ENCODE peak calls at places on chromosomes 4 and X, in five cellular contexts. I is left lung, G is astrocyte of the spinal cord, Z is endodermal cell, Y is bronchial epithelial cell. L is an unnamed sample.

GRCh38 chr4:150464523-150464922 is 117.4 kb upstream of the MAB21L2 start:
- DNase-seq in Z (no peak), G (no peak), I (no peak), Y (no peak), L (no peak)

GRCh38 chr4:186587416-186588018 is 32.1 kb upstream of the MTNR1A start:
- DNase-seq in G (peak; percentile 65), I (peak; percentile 63), Z (peak; percentile 87), Y (peak; percentile 41), L (peak; percentile 58)

GRCh38 chrX:46294234-46294633 is 251.0 kb downstream of the ZNF674 start:
- DNase-seq in Z (no peak), Y (no peak), G (peak; percentile 69), I (no peak), L (peak; percentile 89)

GRCh38 chr4:48681856-48682255 is 98.2 kb downstream of the FRYL start:
- DNase-seq in I (no peak), Y (peak; percentile 71), G (peak; percentile 57), Z (no peak), L (peak; percentile 51)

GRCh38 chrX:78658851-78659744 is at the start of gene RTL3:
- DNase-seq in I (no peak), G (peak; percentile 88), Z (no peak), Y (peak; percentile 12), L (peak; percentile 90)

GRCh38 chr4:157043131-157043530 is 32.8 kb upstream of the GLRB start:
- DNase-seq in Y (peak; percentile 50), I (no peak), Z (peak; percentile 73), G (peak; percentile 56), L (peak; percentile 36)

GRCh38 chrX:45912316-45912715 is 632.9 kb downstream of the ZNF674 start:
- DNase-seq in I (no peak), Z (no peak), Y (no peak), G (no peak), L (no peak)

GRCh38 chr4:24885342-24885741 is 27.5 kb downstream of the CCDC149 start:
- DNase-seq in Y (no peak), G (peak; percentile 10), Z (no peak), I (no peak), L (no peak)

GRCh38 chr4:109332926-109333464 is 30.5 kb upstream of the COL25A1 start:
- DNase-seq in Z (peak; percentile 88), I (no peak), G (no peak), Y (no peak), L (peak; percentile 8)

GRCh38 chrX:40169193-40170086 is 71.7 kb upstream of the BCOR start:
- DNase-seq in Y (peak; percentile 61), Z (peak; percentile 96), I (no peak), G (peak; percentile 81), L (peak; percentile 49)

GRCh38 chrX:100685284-100685996 is 41.4 kb downstream of the SRPX2 start:
- DNase-seq in Z (peak; percentile 88), Y (peak; percentile 64), I (no peak), G (peak; percentile 78), L (peak; percentile 64)

GRCh38 chr4:81807386-81807785 is 335.7 kb upstream of the RASGEF1B start:
- DNase-seq in Y (no peak), I (no peak), Z (no peak), G (no peak), L (no peak)

GRCh38 chr4:80611366-80611765 is 275.8 kb downstream of the CFAP299 start:
- DNase-seq in G (no peak), I (no peak), Y (no peak), Z (no peak), L (no peak)

GRCh38 chrX:80335062-80335830 is 85.0 kb upstream of the TENT5D start:
- DNase-seq in I (peak; percentile 39), Y (no peak), G (no peak), Z (peak; percentile 92), L (peak; percentile 17)

GRCh38 chr4:2441393-2442174 is 22.8 kb downstream of the CFAP99 start:
- DNase-seq in I (peak; percentile 54), G (peak; percentile 64), Y (peak; percentile 46), Z (peak; percentile 96), L (peak; percentile 38)

GRCh38 chr4:66647468-66647867 is 897.8 kb downstream of the CENPC start:
- DNase-seq in Y (peak; percentile 36), Z (no peak), I (no peak), G (no peak), L (no peak)

GRCh38 chrX:144592036-144592435 is 655.3 kb upstream of the SPANXN1 start:
- DNase-seq in Y (no peak), I (no peak), Z (no peak), G (no peak), L (no peak)

GRCh38 chr4:170887396-170887795 is 797.6 kb upstream of the AADAT start:
- DNase-seq in G (no peak), Y (no peak), Z (no peak), I (no peak), L (no peak)

GRCh38 chr4:123452585-123452984 is 56.0 kb downstream of the SPRY1 start:
- DNase-seq in G (peak; percentile 73), I (peak; percentile 76), Z (no peak), Y (peak; percentile 97), L (peak; percentile 68)

GRCh38 chr4:121177238-121178137 is 13.4 kb upstream of the TNIP3 start:
- DNase-seq in I (no peak), Z (peak; percentile 54), G (no peak), Y (no peak), L (no peak)

GRCh38 chr4:147492761-147493160 is 11.9 kb downstream of the EDNRA start:
- DNase-seq in I (no peak), Z (no peak), Y (no peak), G (peak; percentile 82), L (peak; percentile 85)

GRCh38 chr4:680931-681645 is 6.7 kb downstream of the MYL5 start:
- DNase-seq in Z (peak; percentile 87), G (no peak), I (peak; percentile 62), Y (no peak), L (peak; percentile 34)

GRCh38 chr4:40046311-40046980 is 10.2 kb upstream of the N4BP2 start:
- DNase-seq in G (peak; percentile 69), Y (peak; percentile 71), I (peak; percentile 46), Z (no peak), L (peak; percentile 46)

GRCh38 chrX:112642349-112642748 is 37.4 kb downstream of the LHFPL1 start:
- DNase-seq in Z (peak; percentile 88), G (peak; percentile 63), Y (peak; percentile 39), I (no peak), L (peak; percentile 61)

GRCh38 chrX:68826113-68826980 is 2.5 kb upstream of the EFNB1 start:
- DNase-seq in Z (no peak), Y (peak; percentile 52), G (no peak), I (no peak), L (no peak)

GRCh38 chr4:105158837-105159236 is 12.2 kb downstream of the TET2 start:
- DNase-seq in G (no peak), Y (peak; percentile 35), I (peak; percentile 44), Z (peak; percentile 51), L (peak; percentile 42)

GRCh38 chr4:24794916-24795665 is at the start of gene SOD3:
- DNase-seq in Y (peak; percentile 43), G (peak; percentile 79), Z (peak; percentile 93), I (peak; percentile 89), L (peak; percentile 92)

GRCh38 chr4:139611391-139611790 is 54.2 kb upstream of the MGST2 start:
- DNase-seq in Z (no peak), I (no peak), Y (no peak), G (no peak), L (no peak)

GRCh38 chr4:19776021-19776459 is 475.7 kb upstream of the SLIT2 start:
- DNase-seq in I (no peak), G (peak; percentile 94), Z (no peak), Y (peak; percentile 97), L (peak; percentile 69)

GRCh38 chrX:8728932-8729331 is 3.0 kb downstream of the ANOS1 start:
- DNase-seq in Z (no peak), Y (no peak), G (no peak), I (peak; percentile 46), L (no peak)

GRCh38 chrX:8730812-8731578 is 942 bp downstream of the ANOS1 start:
- DNase-seq in Y (no peak), I (no peak), Z (no peak), G (no peak), L (no peak)

GRCh38 chrX:8726031-8726652 is 5.8 kb downstream of the ANOS1 start:
- DNase-seq in G (no peak), I (no peak), Y (peak; percentile 73), Z (peak; percentile 57), L (no peak)

GRCh38 chrX:8731579-8732395 is at the start of gene ANOS1:
- DNase-seq in Y (no peak), I (peak; percentile 80), G (peak; percentile 29), Z (peak; percentile 91), L (no peak)
- H3K4me3 ChIP-seq in Y (peak within 1 kb of the TSS; percentile 43), I (peak within 1 kb of the TSS; percentile 43), G (peak within 1 kb of the TSS; percentile 43), Z (peak within 1 kb of the TSS; percentile 83), L (no peak within 1 kb of the TSS)

DNA sequence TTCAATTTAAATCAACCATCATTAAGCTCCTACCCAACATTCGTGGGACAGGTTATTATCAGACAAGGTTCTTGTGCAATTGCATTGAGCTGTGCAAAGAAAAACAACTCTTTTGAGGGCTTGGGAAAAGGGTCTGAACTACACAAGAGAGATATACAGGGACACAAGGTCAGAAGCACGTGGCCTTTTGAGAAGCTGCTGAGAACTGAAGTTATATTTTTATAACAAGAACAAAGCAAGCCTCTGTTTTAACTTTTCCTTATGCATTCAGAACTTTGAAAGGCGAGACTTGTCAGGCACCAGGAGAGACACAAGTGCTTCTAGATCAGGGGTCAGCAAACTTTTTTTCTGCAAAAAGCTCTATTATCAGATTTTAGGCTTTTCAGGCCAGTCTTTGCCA is 274.8 kb upstream of the VCX start:
- DNase-seq in Z (no peak), Y (no peak), I (no peak), G (no peak), L (no peak)
- TF ChIP-seq CTCF in Z (no peak), Y (no peak), I (no peak), G (no peak), L (no peak)

DNA sequence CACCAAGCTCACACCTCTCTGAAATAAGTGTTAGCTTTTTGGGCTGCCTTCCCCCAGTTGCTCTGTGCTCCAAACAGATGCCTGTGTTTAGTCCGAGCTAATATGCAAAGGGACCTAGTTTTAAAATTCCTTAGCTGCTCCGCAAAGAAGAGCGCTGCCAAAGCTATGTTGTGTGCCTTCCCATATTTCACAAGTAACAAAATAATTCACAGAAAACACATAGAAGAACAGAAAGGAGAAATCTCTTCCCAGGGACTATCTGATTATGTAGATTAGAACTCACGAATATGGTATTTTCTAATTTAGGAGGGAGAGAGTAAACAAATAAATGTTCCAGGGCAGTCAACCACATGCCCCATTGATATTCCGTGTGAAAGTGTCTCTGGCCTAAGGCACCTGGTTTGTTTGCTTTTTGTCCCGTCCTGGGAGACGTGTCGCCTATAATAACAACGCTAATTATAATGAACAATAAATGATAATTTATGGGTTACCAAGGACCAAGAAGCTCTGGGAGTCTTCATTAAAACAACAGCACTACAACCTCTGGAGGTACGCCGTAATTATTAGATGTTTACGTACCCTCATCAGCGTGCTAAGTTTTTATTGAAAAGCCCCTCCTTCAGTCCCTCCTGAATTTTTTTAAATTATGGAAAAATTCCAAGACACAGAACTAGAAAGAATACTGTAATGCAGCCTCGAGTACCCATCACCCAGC is 1.2 kb upstream of the CCNG2 start:
- DNase-seq in I (no peak), Z (no peak), G (no peak), Y (no peak), L (no peak)
- H3K4me3 ChIP-seq in I (peak overlapping the region; percentile 99), Z (peak overlapping the region; percentile 98), G (peak overlapping the region; percentile 94), Y (peak overlapping the region; percentile 31), L (peak overlapping the region; percentile 98)

DNA sequence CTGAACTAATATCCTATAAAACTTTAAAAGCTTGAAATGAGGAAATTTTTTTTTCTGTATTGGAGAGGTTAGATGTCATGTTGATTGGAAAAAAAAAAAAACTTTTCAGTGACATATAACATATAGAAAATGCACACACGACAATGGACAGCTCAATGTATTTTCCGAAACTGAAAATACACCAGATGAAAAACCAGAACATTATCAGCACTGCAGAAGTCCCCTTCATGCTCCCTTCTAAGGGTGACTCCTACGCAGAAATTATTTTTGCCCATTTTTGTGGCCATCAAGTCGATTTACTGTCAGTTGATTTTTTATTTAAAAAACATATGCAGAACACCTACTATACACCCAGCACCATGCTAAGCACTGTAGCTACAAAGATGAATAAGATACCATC is 148.3 kb downstream of the APBB2 start:
- DNase-seq in Z (no peak), I (no peak), Y (no peak), G (no peak), L (no peak)
- TF ChIP-seq CTCF in Z (no peak), I (no peak), Y (no peak), G (no peak), L (no peak)

L was measured in AG10803.